ENCODE peak calls at places on chromosomes 13 and 19, in ten cellular contexts. One of them, this sample, is unnamed.

GRCh38 chr13:42875448-42876269 is 94.3 kb downstream of the FAM216B start:
- DNase-seq in stimulated activated CD4-positive, alpha-beta T cell treated with anti-CD3 and anti-CD28 coated beads, Interleukin-1b, Interleukin-23, amount 100 ng/mL, for 24 hours: no peak
- DNase-seq in NK-92 treated with Interleukin-12 subunit alpha and Interleukin-12 subunit beta, amount 100 ng/mL, for 24 hours: no peak
- DNase-seq in progenitor cell of endocrine pancreas: no peak
- DNase-seq in omental fat pad: no peak
- DNase-seq in activated CD4-positive, alpha-beta T cell treated with anti-CD3 and anti-CD28 coated beads, Interleukin-2, amount 50 U/mL, for 4 hours: no peak
- DNase-seq in endothelial cell: peak; percentile 25
- DNase-seq in T1000: no peak
- DNase-seq in NCI-H446: no peak
- DNase-seq in non-pigmented ciliary epithelial cell: no peak
- DNase-seq in this sample: no peak

GRCh38 chr13:102697264-102697663 is 2.4 kb upstream of the METTL21C start:
- DNase-seq in stimulated activated CD4-positive, alpha-beta T cell treated with anti-CD3 and anti-CD28 coated beads, Interleukin-1b, Interleukin-23, amount 100 ng/mL, for 24 hours: no peak
- DNase-seq in NK-92 treated with Interleukin-12 subunit alpha and Interleukin-12 subunit beta, amount 100 ng/mL, for 24 hours: no peak
- DNase-seq in progenitor cell of endocrine pancreas: no peak
- DNase-seq in omental fat pad: no peak
- DNase-seq in activated CD4-positive, alpha-beta T cell treated with anti-CD3 and anti-CD28 coated beads, Interleukin-2, amount 50 U/mL, for 4 hours: no peak
- DNase-seq in endothelial cell: no peak
- DNase-seq in T1000: no peak
- DNase-seq in NCI-H446: no peak
- DNase-seq in non-pigmented ciliary epithelial cell: no peak
- DNase-seq in this sample: no peak

GRCh38 chr13:110448230-110448629 is 113.3 kb downstream of the RAB20 start:
- DNase-seq in stimulated activated CD4-positive, alpha-beta T cell treated with anti-CD3 and anti-CD28 coated beads, Interleukin-1b, Interleukin-23, amount 100 ng/mL, for 24 hours: no peak
- DNase-seq in NK-92 treated with Interleukin-12 subunit alpha and Interleukin-12 subunit beta, amount 100 ng/mL, for 24 hours: no peak
- DNase-seq in progenitor cell of endocrine pancreas: no peak
- DNase-seq in omental fat pad: no peak
- DNase-seq in activated CD4-positive, alpha-beta T cell treated with anti-CD3 and anti-CD28 coated beads, Interleukin-2, amount 50 U/mL, for 4 hours: no peak
- DNase-seq in endothelial cell: no peak
- DNase-seq in T1000: peak; percentile 34
- DNase-seq in NCI-H446: no peak
- DNase-seq in non-pigmented ciliary epithelial cell: no peak
- DNase-seq in this sample: no peak

GRCh38 chr19:41223431-41224234 is 4.6 kb downstream of the AXL start:
- DNase-seq in stimulated activated CD4-positive, alpha-beta T cell treated with anti-CD3 and anti-CD28 coated beads, Interleukin-1b, Interleukin-23, amount 100 ng/mL, for 24 hours: no peak
- DNase-seq in NK-92 treated with Interleukin-12 subunit alpha and Interleukin-12 subunit beta, amount 100 ng/mL, for 24 hours: no peak
- DNase-seq in progenitor cell of endocrine pancreas: no peak
- DNase-seq in omental fat pad: peak; percentile 52
- DNase-seq in activated CD4-positive, alpha-beta T cell treated with anti-CD3 and anti-CD28 coated beads, Interleukin-2, amount 50 U/mL, for 4 hours: no peak
- DNase-seq in endothelial cell: no peak
- DNase-seq in T1000: peak; percentile 80
- DNase-seq in NCI-H446: no peak
- DNase-seq in non-pigmented ciliary epithelial cell: peak; percentile 75
- DNase-seq in this sample: no peak

GRCh38 chr19:1082165-1082927 is 12.8 kb downstream of the POLR2E start:
- DNase-seq in stimulated activated CD4-positive, alpha-beta T cell treated with anti-CD3 and anti-CD28 coated beads, Interleukin-1b, Interleukin-23, amount 100 ng/mL, for 24 hours: peak; percentile 76
- DNase-seq in NK-92 treated with Interleukin-12 subunit alpha and Interleukin-12 subunit beta, amount 100 ng/mL, for 24 hours: no peak
- DNase-seq in progenitor cell of endocrine pancreas: peak; percentile 93
- DNase-seq in omental fat pad: no peak
- DNase-seq in activated CD4-positive, alpha-beta T cell treated with anti-CD3 and anti-CD28 coated beads, Interleukin-2, amount 50 U/mL, for 4 hours: peak; percentile 69
- DNase-seq in endothelial cell: peak; percentile 58
- DNase-seq in T1000: peak; percentile 90
- DNase-seq in NCI-H446: no peak
- DNase-seq in non-pigmented ciliary epithelial cell: no peak
- DNase-seq in this sample: peak; percentile 78

GRCh38 chr19:29002336-29002735 is 210.6 kb downstream of the UQCRFS1 start:
- DNase-seq in stimulated activated CD4-positive, alpha-beta T cell treated with anti-CD3 and anti-CD28 coated beads, Interleukin-1b, Interleukin-23, amount 100 ng/mL, for 24 hours: no peak
- DNase-seq in NK-92 treated with Interleukin-12 subunit alpha and Interleukin-12 subunit beta, amount 100 ng/mL, for 24 hours: no peak
- DNase-seq in progenitor cell of endocrine pancreas: no peak
- DNase-seq in omental fat pad: no peak
- DNase-seq in activated CD4-positive, alpha-beta T cell treated with anti-CD3 and anti-CD28 coated beads, Interleukin-2, amount 50 U/mL, for 4 hours: no peak
- DNase-seq in endothelial cell: no peak
- DNase-seq in T1000: no peak
- DNase-seq in NCI-H446: no peak
- DNase-seq in non-pigmented ciliary epithelial cell: no peak
- DNase-seq in this sample: no peak

GRCh38 chr13:112073245-112074138 is 6.5 kb downstream of the SOX1 start:
- DNase-seq in stimulated activated CD4-positive, alpha-beta T cell treated with anti-CD3 and anti-CD28 coated beads, Interleukin-1b, Interleukin-23, amount 100 ng/mL, for 24 hours: no peak
- DNase-seq in NK-92 treated with Interleukin-12 subunit alpha and Interleukin-12 subunit beta, amount 100 ng/mL, for 24 hours: no peak
- DNase-seq in progenitor cell of endocrine pancreas: no peak
- DNase-seq in omental fat pad: no peak
- DNase-seq in activated CD4-positive, alpha-beta T cell treated with anti-CD3 and anti-CD28 coated beads, Interleukin-2, amount 50 U/mL, for 4 hours: no peak
- DNase-seq in endothelial cell: no peak
- DNase-seq in T1000: no peak
- DNase-seq in NCI-H446: no peak
- DNase-seq in non-pigmented ciliary epithelial cell: no peak
- DNase-seq in this sample: no peak

GRCh38 chr19:22257916-22258315 is 28.3 kb upstream of the ZNF729 start:
- DNase-seq in stimulated activated CD4-positive, alpha-beta T cell treated with anti-CD3 and anti-CD28 coated beads, Interleukin-1b, Interleukin-23, amount 100 ng/mL, for 24 hours: no peak
- DNase-seq in NK-92 treated with Interleukin-12 subunit alpha and Interleukin-12 subunit beta, amount 100 ng/mL, for 24 hours: no peak
- DNase-seq in progenitor cell of endocrine pancreas: no peak
- DNase-seq in omental fat pad: no peak
- DNase-seq in activated CD4-positive, alpha-beta T cell treated with anti-CD3 and anti-CD28 coated beads, Interleukin-2, amount 50 U/mL, for 4 hours: no peak
- DNase-seq in endothelial cell: no peak
- DNase-seq in T1000: no peak
- DNase-seq in NCI-H446: no peak
- DNase-seq in non-pigmented ciliary epithelial cell: no peak
- DNase-seq in this sample: no peak

GRCh38 chr19:55087542-55087935 is 11.9 kb downstream of the EPS8L1 start:
- DNase-seq in stimulated activated CD4-positive, alpha-beta T cell treated with anti-CD3 and anti-CD28 coated beads, Interleukin-1b, Interleukin-23, amount 100 ng/mL, for 24 hours: no peak
- DNase-seq in NK-92 treated with Interleukin-12 subunit alpha and Interleukin-12 subunit beta, amount 100 ng/mL, for 24 hours: no peak
- DNase-seq in progenitor cell of endocrine pancreas: no peak
- DNase-seq in omental fat pad: no peak
- DNase-seq in activated CD4-positive, alpha-beta T cell treated with anti-CD3 and anti-CD28 coated beads, Interleukin-2, amount 50 U/mL, for 4 hours: no peak
- DNase-seq in endothelial cell: no peak
- DNase-seq in T1000: no peak
- DNase-seq in NCI-H446: no peak
- DNase-seq in non-pigmented ciliary epithelial cell: no peak
- DNase-seq in this sample: no peak

GRCh38 chr19:9936151-9937000 is at the start of gene OLFM2:
- DNase-seq in stimulated activated CD4-positive, alpha-beta T cell treated with anti-CD3 and anti-CD28 coated beads, Interleukin-1b, Interleukin-23, amount 100 ng/mL, for 24 hours: no peak
- DNase-seq in NK-92 treated with Interleukin-12 subunit alpha and Interleukin-12 subunit beta, amount 100 ng/mL, for 24 hours: no peak
- DNase-seq in progenitor cell of endocrine pancreas: peak; percentile 58
- DNase-seq in omental fat pad: no peak
- DNase-seq in activated CD4-positive, alpha-beta T cell treated with anti-CD3 and anti-CD28 coated beads, Interleukin-2, amount 50 U/mL, for 4 hours: no peak
- DNase-seq in endothelial cell: peak; percentile 40
- DNase-seq in T1000: no peak
- DNase-seq in NCI-H446: no peak
- DNase-seq in non-pigmented ciliary epithelial cell: no peak
- DNase-seq in this sample: peak; percentile 17

GRCh38 chr19:18264428-18264827 is 9.8 kb downstream of the IQCN start:
- DNase-seq in stimulated activated CD4-positive, alpha-beta T cell treated with anti-CD3 and anti-CD28 coated beads, Interleukin-1b, Interleukin-23, amount 100 ng/mL, for 24 hours: no peak
- DNase-seq in NK-92 treated with Interleukin-12 subunit alpha and Interleukin-12 subunit beta, amount 100 ng/mL, for 24 hours: no peak
- DNase-seq in progenitor cell of endocrine pancreas: no peak
- DNase-seq in omental fat pad: no peak
- DNase-seq in activated CD4-positive, alpha-beta T cell treated with anti-CD3 and anti-CD28 coated beads, Interleukin-2, amount 50 U/mL, for 4 hours: no peak
- DNase-seq in endothelial cell: no peak
- DNase-seq in T1000: no peak
- DNase-seq in NCI-H446: no peak
- DNase-seq in non-pigmented ciliary epithelial cell: no peak
- DNase-seq in this sample: no peak

GRCh38 chr13:39918837-39919236 is 263.4 kb downstream of the COG6 start:
- DNase-seq in stimulated activated CD4-positive, alpha-beta T cell treated with anti-CD3 and anti-CD28 coated beads, Interleukin-1b, Interleukin-23, amount 100 ng/mL, for 24 hours: no peak
- DNase-seq in NK-92 treated with Interleukin-12 subunit alpha and Interleukin-12 subunit beta, amount 100 ng/mL, for 24 hours: no peak
- DNase-seq in progenitor cell of endocrine pancreas: no peak
- DNase-seq in omental fat pad: no peak
- DNase-seq in activated CD4-positive, alpha-beta T cell treated with anti-CD3 and anti-CD28 coated beads, Interleukin-2, amount 50 U/mL, for 4 hours: no peak
- DNase-seq in endothelial cell: no peak
- DNase-seq in T1000: no peak
- DNase-seq in NCI-H446: no peak
- DNase-seq in non-pigmented ciliary epithelial cell: no peak
- DNase-seq in this sample: no peak

GRCh38 chr13:94416454-94417080 is 62.9 kb downstream of the DCT start:
- DNase-seq in stimulated activated CD4-positive, alpha-beta T cell treated with anti-CD3 and anti-CD28 coated beads, Interleukin-1b, Interleukin-23, amount 100 ng/mL, for 24 hours: no peak
- DNase-seq in NK-92 treated with Interleukin-12 subunit alpha and Interleukin-12 subunit beta, amount 100 ng/mL, for 24 hours: peak; percentile 34
- DNase-seq in progenitor cell of endocrine pancreas: peak; percentile 35
- DNase-seq in omental fat pad: no peak
- DNase-seq in activated CD4-positive, alpha-beta T cell treated with anti-CD3 and anti-CD28 coated beads, Interleukin-2, amount 50 U/mL, for 4 hours: no peak
- DNase-seq in endothelial cell: peak; percentile 52
- DNase-seq in T1000: no peak
- DNase-seq in NCI-H446: no peak
- DNase-seq in non-pigmented ciliary epithelial cell: no peak
- DNase-seq in this sample: no peak

GRCh38 chr19:40605201-40605971 is 4.2 kb downstream of the LTBP4 start:
- DNase-seq in stimulated activated CD4-positive, alpha-beta T cell treated with anti-CD3 and anti-CD28 coated beads, Interleukin-1b, Interleukin-23, amount 100 ng/mL, for 24 hours: peak; percentile 71
- DNase-seq in NK-92 treated with Interleukin-12 subunit alpha and Interleukin-12 subunit beta, amount 100 ng/mL, for 24 hours: no peak
- DNase-seq in progenitor cell of endocrine pancreas: no peak
- DNase-seq in omental fat pad: no peak
- DNase-seq in activated CD4-positive, alpha-beta T cell treated with anti-CD3 and anti-CD28 coated beads, Interleukin-2, amount 50 U/mL, for 4 hours: peak; percentile 76
- DNase-seq in endothelial cell: peak; percentile 48
- DNase-seq in T1000: no peak
- DNase-seq in NCI-H446: no peak
- DNase-seq in non-pigmented ciliary epithelial cell: no peak
- DNase-seq in this sample: peak; percentile 81

GRCh38 chr13:55341891-55342290 is 1798.8 kb upstream of the PRR20A start:
- DNase-seq in stimulated activated CD4-positive, alpha-beta T cell treated with anti-CD3 and anti-CD28 coated beads, Interleukin-1b, Interleukin-23, amount 100 ng/mL, for 24 hours: no peak
- DNase-seq in NK-92 treated with Interleukin-12 subunit alpha and Interleukin-12 subunit beta, amount 100 ng/mL, for 24 hours: no peak
- DNase-seq in progenitor cell of endocrine pancreas: no peak
- DNase-seq in omental fat pad: no peak
- DNase-seq in activated CD4-positive, alpha-beta T cell treated with anti-CD3 and anti-CD28 coated beads, Interleukin-2, amount 50 U/mL, for 4 hours: no peak
- DNase-seq in endothelial cell: no peak
- DNase-seq in T1000: no peak
- DNase-seq in NCI-H446: no peak
- DNase-seq in non-pigmented ciliary epithelial cell: no peak
- DNase-seq in this sample: no peak

GRCh38 chr19:23547816-23548430 is 139.1 kb downstream of the ZNF675 start:
- DNase-seq in stimulated activated CD4-positive, alpha-beta T cell treated with anti-CD3 and anti-CD28 coated beads, Interleukin-1b, Interleukin-23, amount 100 ng/mL, for 24 hours: no peak
- DNase-seq in NK-92 treated with Interleukin-12 subunit alpha and Interleukin-12 subunit beta, amount 100 ng/mL, for 24 hours: no peak
- DNase-seq in progenitor cell of endocrine pancreas: no peak
- DNase-seq in omental fat pad: no peak
- DNase-seq in activated CD4-positive, alpha-beta T cell treated with anti-CD3 and anti-CD28 coated beads, Interleukin-2, amount 50 U/mL, for 4 hours: no peak
- DNase-seq in endothelial cell: no peak
- DNase-seq in T1000: peak; percentile 77
- DNase-seq in NCI-H446: no peak
- DNase-seq in non-pigmented ciliary epithelial cell: no peak
- DNase-seq in this sample: no peak

GRCh38 chr19:47994209-47994802 is at the start of gene ELSPBP1:
- DNase-seq in stimulated activated CD4-positive, alpha-beta T cell treated with anti-CD3 and anti-CD28 coated beads, Interleukin-1b, Interleukin-23, amount 100 ng/mL, for 24 hours: no peak
- DNase-seq in NK-92 treated with Interleukin-12 subunit alpha and Interleukin-12 subunit beta, amount 100 ng/mL, for 24 hours: no peak
- DNase-seq in progenitor cell of endocrine pancreas: no peak
- DNase-seq in omental fat pad: no peak
- DNase-seq in activated CD4-positive, alpha-beta T cell treated with anti-CD3 and anti-CD28 coated beads, Interleukin-2, amount 50 U/mL, for 4 hours: no peak
- DNase-seq in endothelial cell: no peak
- DNase-seq in T1000: no peak
- DNase-seq in NCI-H446: no peak
- DNase-seq in non-pigmented ciliary epithelial cell: no peak
- DNase-seq in this sample: no peak

GRCh38 chr19:49683814-49684250 is 5.6 kb upstream of the ADM5 start:
- DNase-seq in stimulated activated CD4-positive, alpha-beta T cell treated with anti-CD3 and anti-CD28 coated beads, Interleukin-1b, Interleukin-23, amount 100 ng/mL, for 24 hours: no peak
- DNase-seq in NK-92 treated with Interleukin-12 subunit alpha and Interleukin-12 subunit beta, amount 100 ng/mL, for 24 hours: no peak
- DNase-seq in progenitor cell of endocrine pancreas: no peak
- DNase-seq in omental fat pad: no peak
- DNase-seq in activated CD4-positive, alpha-beta T cell treated with anti-CD3 and anti-CD28 coated beads, Interleukin-2, amount 50 U/mL, for 4 hours: no peak
- DNase-seq in endothelial cell: no peak
- DNase-seq in T1000: no peak
- DNase-seq in NCI-H446: no peak
- DNase-seq in non-pigmented ciliary epithelial cell: no peak
- DNase-seq in this sample: no peak

GRCh38 chr13:33918199-33918932 is 100.4 kb downstream of the RFC3 start:
- DNase-seq in stimulated activated CD4-positive, alpha-beta T cell treated with anti-CD3 and anti-CD28 coated beads, Interleukin-1b, Interleukin-23, amount 100 ng/mL, for 24 hours: no peak
- DNase-seq in NK-92 treated with Interleukin-12 subunit alpha and Interleukin-12 subunit beta, amount 100 ng/mL, for 24 hours: peak; percentile 54
- DNase-seq in progenitor cell of endocrine pancreas: no peak
- DNase-seq in omental fat pad: no peak
- DNase-seq in activated CD4-positive, alpha-beta T cell treated with anti-CD3 and anti-CD28 coated beads, Interleukin-2, amount 50 U/mL, for 4 hours: no peak
- DNase-seq in endothelial cell: no peak
- DNase-seq in T1000: peak; percentile 25
- DNase-seq in NCI-H446: peak; percentile 18
- DNase-seq in non-pigmented ciliary epithelial cell: no peak
- DNase-seq in this sample: no peak

GRCh38 chr13:95641291-95641811 is 3.2 kb downstream of the DZIP1 start:
- DNase-seq in stimulated activated CD4-positive, alpha-beta T cell treated with anti-CD3 and anti-CD28 coated beads, Interleukin-1b, Interleukin-23, amount 100 ng/mL, for 24 hours: no peak
- DNase-seq in NK-92 treated with Interleukin-12 subunit alpha and Interleukin-12 subunit beta, amount 100 ng/mL, for 24 hours: no peak
- DNase-seq in progenitor cell of endocrine pancreas: no peak
- DNase-seq in omental fat pad: no peak
- DNase-seq in activated CD4-positive, alpha-beta T cell treated with anti-CD3 and anti-CD28 coated beads, Interleukin-2, amount 50 U/mL, for 4 hours: no peak
- DNase-seq in endothelial cell: peak; percentile 13
- DNase-seq in T1000: no peak
- DNase-seq in NCI-H446: no peak
- DNase-seq in non-pigmented ciliary epithelial cell: no peak
- DNase-seq in this sample: no peak

GRCh38 chr13:88622362-88622973 is 951.3 kb downstream of the SLITRK5 start:
- DNase-seq in stimulated activated CD4-positive, alpha-beta T cell treated with anti-CD3 and anti-CD28 coated beads, Interleukin-1b, Interleukin-23, amount 100 ng/mL, for 24 hours: peak; percentile 1
- DNase-seq in NK-92 treated with Interleukin-12 subunit alpha and Interleukin-12 subunit beta, amount 100 ng/mL, for 24 hours: peak; percentile 59
- DNase-seq in progenitor cell of endocrine pancreas: no peak
- DNase-seq in omental fat pad: no peak
- DNase-seq in activated CD4-positive, alpha-beta T cell treated with anti-CD3 and anti-CD28 coated beads, Interleukin-2, amount 50 U/mL, for 4 hours: no peak
- DNase-seq in endothelial cell: no peak
- DNase-seq in T1000: no peak
- DNase-seq in NCI-H446: no peak
- DNase-seq in non-pigmented ciliary epithelial cell: no peak
- DNase-seq in this sample: no peak

GRCh38 chr19:38721977-38722773 is 22.1 kb downstream of the CAPN12 start:
- DNase-seq in stimulated activated CD4-positive, alpha-beta T cell treated with anti-CD3 and anti-CD28 coated beads, Interleukin-1b, Interleukin-23, amount 100 ng/mL, for 24 hours: no peak
- DNase-seq in NK-92 treated with Interleukin-12 subunit alpha and Interleukin-12 subunit beta, amount 100 ng/mL, for 24 hours: no peak
- DNase-seq in progenitor cell of endocrine pancreas: peak; percentile 55
- DNase-seq in omental fat pad: no peak
- DNase-seq in activated CD4-positive, alpha-beta T cell treated with anti-CD3 and anti-CD28 coated beads, Interleukin-2, amount 50 U/mL, for 4 hours: no peak
- DNase-seq in endothelial cell: no peak
- DNase-seq in T1000: no peak
- DNase-seq in NCI-H446: no peak
- DNase-seq in non-pigmented ciliary epithelial cell: no peak
- DNase-seq in this sample: no peak

GRCh38 chr19:10290876-10291553 is 1.3 kb downstream of the ICAM5 start:
- DNase-seq in stimulated activated CD4-positive, alpha-beta T cell treated with anti-CD3 and anti-CD28 coated beads, Interleukin-1b, Interleukin-23, amount 100 ng/mL, for 24 hours: no peak
- DNase-seq in NK-92 treated with Interleukin-12 subunit alpha and Interleukin-12 subunit beta, amount 100 ng/mL, for 24 hours: no peak
- DNase-seq in progenitor cell of endocrine pancreas: no peak
- DNase-seq in omental fat pad: no peak
- DNase-seq in activated CD4-positive, alpha-beta T cell treated with anti-CD3 and anti-CD28 coated beads, Interleukin-2, amount 50 U/mL, for 4 hours: peak; percentile 54
- DNase-seq in endothelial cell: no peak
- DNase-seq in T1000: peak; percentile 53
- DNase-seq in NCI-H446: no peak
- DNase-seq in non-pigmented ciliary epithelial cell: no peak
- DNase-seq in this sample: peak; percentile 33

GRCh38 chr19:30861896-30862295 is 487.3 kb downstream of the TSHZ3 start:
- DNase-seq in stimulated activated CD4-positive, alpha-beta T cell treated with anti-CD3 and anti-CD28 coated beads, Interleukin-1b, Interleukin-23, amount 100 ng/mL, for 24 hours: no peak
- DNase-seq in NK-92 treated with Interleukin-12 subunit alpha and Interleukin-12 subunit beta, amount 100 ng/mL, for 24 hours: no peak
- DNase-seq in progenitor cell of endocrine pancreas: no peak
- DNase-seq in omental fat pad: no peak
- DNase-seq in activated CD4-positive, alpha-beta T cell treated with anti-CD3 and anti-CD28 coated beads, Interleukin-2, amount 50 U/mL, for 4 hours: no peak
- DNase-seq in endothelial cell: no peak
- DNase-seq in T1000: no peak
- DNase-seq in NCI-H446: no peak
- DNase-seq in non-pigmented ciliary epithelial cell: no peak
- DNase-seq in this sample: no peak

GRCh38 chr19:1457031-1457739 is 7.3 kb downstream of the APC2 start:
- DNase-seq in stimulated activated CD4-positive, alpha-beta T cell treated with anti-CD3 and anti-CD28 coated beads, Interleukin-1b, Interleukin-23, amount 100 ng/mL, for 24 hours: no peak
- DNase-seq in NK-92 treated with Interleukin-12 subunit alpha and Interleukin-12 subunit beta, amount 100 ng/mL, for 24 hours: no peak
- DNase-seq in progenitor cell of endocrine pancreas: no peak
- DNase-seq in omental fat pad: no peak
- DNase-seq in activated CD4-positive, alpha-beta T cell treated with anti-CD3 and anti-CD28 coated beads, Interleukin-2, amount 50 U/mL, for 4 hours: no peak
- DNase-seq in endothelial cell: no peak
- DNase-seq in T1000: no peak
- DNase-seq in NCI-H446: no peak
- DNase-seq in non-pigmented ciliary epithelial cell: no peak
- DNase-seq in this sample: no peak

This sample was measured in stimulated activated naive CD4-positive, alpha-beta T cell treated with Interleukin-2 at 50 U/mL for 16 hours.